ENCODE peak calls at places on chromosomes 5 and 9, in nine cellular contexts. U is heart right ventricle; C is GM10248; V is astrocyte of the spinal cord; W is T-cell; N is upper lobe of right lung; A is neuronal stem cell; E is HT1080; F is stimulated activated CD8-positive, alpha-beta memory T cell treated with anti-CD3 and anti-CD28 coated beads, Interleukin-12 subunit alpha, Interleukin-12 subunit beta, amount 100 ng/mL, for 1 hour. Y is an unnamed sample.

GRCh38 chr5:55151923-55152842 is 7.8 kb upstream of the GPX8 start:
- DNase-seq in N (no peak), A (no peak), E (peak), V (peak), F (no peak), C (no peak), W (no peak), U (no peak), Y (no peak)

GRCh38 chr5:125555591-125555990 is 809.2 kb upstream of the ZNF608 start:
- DNase-seq in W (no peak), A (no peak), U (no peak), C (no peak), F (no peak), N (no peak), V (no peak), E (no peak), Y (no peak)

GRCh38 chr5:79130781-79131180 is 19.2 kb downstream of the BHMT start:
- DNase-seq in V (no peak), U (no peak), C (no peak), N (no peak), A (no peak), E (no peak), F (no peak), W (no peak), Y (no peak)

GRCh38 chr5:67058998-67059746 is 137.4 kb downstream of the CD180 start:
- DNase-seq in W (no peak), A (no peak), F (no peak), V (no peak), C (no peak), U (peak), N (no peak), E (no peak), Y (no peak)

GRCh38 chr5:131786900-131787692 is 9.7 kb downstream of the FNIP1 start:
- DNase-seq in E (no peak), F (no peak), W (no peak), C (no peak), U (no peak), A (no peak), V (no peak), N (no peak), Y (no peak)

GRCh38 chr5:81233080-81233634 is at the start of gene CKMT2:
- DNase-seq in A (peak), U (peak), W (no peak), N (peak), E (no peak), F (no peak), C (peak), V (peak), Y (no peak)

GRCh38 chr5:36383942-36384341 is 82.2 kb upstream of the RANBP3L start:
- DNase-seq in W (no peak), U (no peak), N (no peak), V (no peak), A (no peak), E (no peak), F (no peak), C (no peak), Y (no peak)

GRCh38 chr5:148923023-148923422 is 96.6 kb downstream of the ADRB2 start:
- DNase-seq in N (no peak), W (no peak), C (no peak), F (no peak), U (no peak), V (no peak), A (no peak), E (no peak), Y (no peak)

GRCh38 chr5:87190687-87191086 is 77.0 kb upstream of the RASA1 start:
- DNase-seq in E (no peak), V (no peak), N (no peak), U (no peak), W (no peak), A (no peak), F (no peak), C (peak), Y (no peak)

GRCh38 chr9:125549465-125550215 is 157.4 kb downstream of the MAPKAP1 start:
- DNase-seq in C (no peak), E (no peak), F (no peak), W (no peak), N (no peak), A (no peak), U (no peak), V (peak), Y (no peak)

GRCh38 chr9:4174781-4175180 is 125.1 kb downstream of the GLIS3 start:
- DNase-seq in E (no peak), V (no peak), U (no peak), F (no peak), W (no peak), N (no peak), C (no peak), A (no peak), Y (no peak)

GRCh38 chr5:17157916-17158529 is 59.4 kb upstream of the BASP1 start:
- DNase-seq in W (no peak), C (no peak), E (no peak), U (no peak), N (no peak), V (peak), A (no peak), F (no peak), Y (no peak)

GRCh38 chr9:624935-625505 is 216.5 kb upstream of the DMRT1 start:
- DNase-seq in A (no peak), C (no peak), V (no peak), N (no peak), W (no peak), U (no peak), F (no peak), E (no peak), Y (no peak)

GRCh38 chr9:114099523-114100270 is 605 bp upstream of the KIF12 start:
- DNase-seq in V (no peak), N (peak), U (no peak), A (no peak), C (no peak), W (no peak), F (no peak), E (no peak), Y (no peak)

GRCh38 chr9:93415176-93415690 is 36.3 kb upstream of the FAM120A start:
- DNase-seq in N (no peak), F (no peak), E (no peak), C (no peak), U (no peak), W (no peak), A (no peak), V (no peak), Y (no peak)

Y was measured in Karpas-422.